ENCODE peak calls at places on chromosomes 12 and 14, in six cellular contexts. P is GM12865, Z is OCI-LY7, A is aorta, F is AG10803, B is pancreas. T is an unnamed sample.

GRCh38 chr12:62976110-62976640 is 41.2 kb upstream of the PPM1H start:
- DNase-seq in P (no peak), A (no peak), Z (no peak), F (no peak), B (no peak), T (no peak)

GRCh38 chr12:42421844-42422779 is 96.1 kb downstream of the PPHLN1 start:
- DNase-seq in Z (no peak), F (peak), A (no peak), B (no peak), P (peak), T (peak)

GRCh38 chr12:51254592-51254991 is 15.6 kb downstream of the SMAGP start:
- DNase-seq in A (no peak), P (no peak), Z (no peak), B (no peak), F (no peak), T (no peak)

GRCh38 chr14:89339579-89339978 is 77.5 kb downstream of the FOXN3 start:
- DNase-seq in A (no peak), B (no peak), F (no peak), P (no peak), Z (no peak), T (no peak)

GRCh38 chr12:113133036-113133435 is 2.5 kb downstream of the RASAL1 start:
- DNase-seq in Z (no peak), P (no peak), A (no peak), B (no peak), F (no peak), T (no peak)

GRCh38 chr14:68649461-68650189 is 143.2 kb downstream of the ZFP36L1 start:
- DNase-seq in P (no peak), Z (no peak), F (peak), B (no peak), A (no peak), T (peak)

GRCh38 chr12:5232826-5233500 is 189.3 kb downstream of the KCNA5 start:
- DNase-seq in F (no peak), P (no peak), Z (no peak), B (no peak), A (no peak), T (no peak)

GRCh38 chr14:54739514-54739913 is 163.1 kb downstream of the GCH1 start:
- DNase-seq in P (no peak), F (no peak), B (no peak), Z (no peak), A (no peak), T (no peak)

GRCh38 chr12:25653487-25654175 is 100.5 kb upstream of the LMNTD1 start:
- DNase-seq in B (no peak), P (peak), A (peak), F (no peak), Z (peak), T (no peak)

GRCh38 chr14:104357689-104358527 is 219.5 kb downstream of the KIF26A start:
- DNase-seq in F (no peak), A (peak), P (no peak), Z (no peak), B (no peak), T (no peak)

GRCh38 chr14:28831126-28831525 is 64.5 kb downstream of the FOXG1 start:
- DNase-seq in Z (no peak), A (no peak), P (peak), B (no peak), F (no peak), T (no peak)

GRCh38 chr14:61555056-61555838 is 140.1 kb upstream of the HIF1A start:
- DNase-seq in A (no peak), B (no peak), Z (no peak), P (no peak), F (peak), T (peak)

GRCh38 chr12:19916193-19916498 is 452.2 kb upstream of the PDE3A start:
- DNase-seq in Z (no peak), A (no peak), P (no peak), B (no peak), F (no peak), T (no peak)

GRCh38 chr12:41983394-41983793 is 161.3 kb downstream of the GXYLT1 start:
- DNase-seq in F (no peak), P (no peak), B (no peak), A (no peak), Z (peak), T (no peak)

GRCh38 chr12:118611295-118611694 is 234.9 kb downstream of the SUDS3 start:
- DNase-seq in F (no peak), P (no peak), Z (no peak), A (peak), B (peak), T (no peak)

GRCh38 chr14:99384446-99385417 is 95.9 kb downstream of the SETD3 start:
- DNase-seq in F (no peak), B (no peak), P (no peak), A (no peak), Z (no peak), T (no peak)

GRCh38 chr14:94473666-94474410 is 2.2 kb downstream of the SERPINA9 start:
- DNase-seq in A (no peak), B (no peak), P (no peak), F (no peak), Z (no peak), T (no peak)

GRCh38 chr14:57533214-57533613 is 39.6 kb upstream of the CCDC198 start:
- DNase-seq in Z (peak), B (no peak), P (peak), A (no peak), F (peak), T (peak)

GRCh38 chr14:81766597-81766996 is 232.9 kb upstream of the SEL1L start:
- DNase-seq in Z (no peak), F (no peak), P (no peak), B (no peak), A (no peak), T (no peak)

GRCh38 chr12:111932241-111932640 is 80.7 kb downstream of the TMEM116 start:
- DNase-seq in Z (no peak), A (no peak), B (no peak), P (no peak), F (no peak), T (no peak)

GRCh38 chr14:35374273-35374681 is 30.3 kb downstream of the NFKBIA start:
- DNase-seq in P (no peak), Z (no peak), F (peak), A (peak), B (no peak), T (peak)

DNA sequence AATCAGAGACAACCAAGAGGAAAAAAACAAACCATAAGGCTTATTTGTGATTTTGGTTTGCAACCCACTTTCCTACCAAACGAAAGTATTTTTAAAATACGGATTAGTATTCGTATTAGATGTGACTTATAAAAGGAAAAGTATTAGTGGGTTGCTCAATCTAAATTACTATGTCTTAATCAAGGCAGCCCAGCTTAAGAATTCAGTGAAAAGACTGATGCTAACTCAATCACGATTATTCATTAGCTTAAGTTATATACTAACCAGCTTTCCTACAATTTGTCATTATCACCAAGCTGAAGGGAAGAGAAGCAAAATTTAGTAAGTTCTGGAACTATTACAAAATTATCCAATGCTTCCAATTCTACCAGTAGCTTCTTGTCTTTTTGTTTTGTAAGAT is 62.7 kb downstream of the FERMT2 start:
- DNase-seq in A (no peak), P (no peak), Z (no peak), F (no peak), B (no peak), T (no peak)
- H3K4me3 ChIP-seq in A (no peak), P (no peak), Z (no peak), F (no peak), B (no peak), T (no peak)

GRCh38 chr12:89225401-89225800 is 126.9 kb downstream of the DUSP6 start:
- DNase-seq in P (peak), Z (no peak), A (no peak), B (no peak), F (peak), T (peak)

GRCh38 chr12:89228466-89228865 is 123.8 kb downstream of the DUSP6 start:
- DNase-seq in Z (no peak), B (no peak), F (peak), P (no peak), A (no peak), T (no peak)

GRCh38 chr12:89227774-89228173 is 124.5 kb downstream of the DUSP6 start:
- DNase-seq in F (peak), P (no peak), B (no peak), Z (no peak), A (no peak), T (no peak)

GRCh38 chr12:89230376-89231101 is 121.8 kb downstream of the DUSP6 start:
- DNase-seq in F (peak), A (no peak), B (no peak), Z (no peak), P (no peak), T (peak)

DNA sequence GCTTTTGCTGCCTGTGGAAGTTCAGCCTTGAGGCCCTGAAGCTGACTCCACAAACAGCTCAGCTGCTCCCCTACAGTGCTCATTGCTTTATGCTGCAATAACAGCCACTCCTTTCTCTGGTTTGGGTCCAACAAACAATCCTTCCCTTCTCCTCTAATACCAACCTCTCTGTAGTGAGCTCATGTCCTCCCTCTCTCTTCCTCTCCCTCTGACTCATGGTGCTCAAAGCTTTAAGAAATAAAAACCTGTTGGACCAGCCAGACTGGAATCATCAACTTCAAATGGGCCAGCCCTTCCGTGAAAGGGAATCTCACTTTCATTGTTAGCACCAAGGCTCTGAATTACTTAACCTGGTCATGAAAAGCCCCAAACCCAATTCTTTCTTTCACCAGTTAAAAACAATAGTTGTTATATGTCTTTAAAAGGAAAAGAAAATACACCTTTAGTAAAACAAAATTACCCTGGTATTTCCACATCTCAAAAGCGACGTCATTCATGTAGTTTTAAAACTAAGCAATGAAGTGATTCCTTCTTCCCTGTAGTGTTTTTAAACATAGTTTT is 126.4 kb downstream of the DUSP6 start:
- DNase-seq in Z (no peak), A (no peak), B (no peak), F (peak), P (peak), T (peak)
- H3K4me3 ChIP-seq in Z (no peak), A (no peak), B (no peak), F (no peak), P (no peak), T (no peak)

GRCh38 chr12:66170606-66171005 is 810 bp upstream of the TMBIM4 start:
- DNase-seq in F (no peak), B (no peak), A (no peak), Z (no peak), P (no peak), T (no peak)
- H3K4me3 ChIP-seq in F (peak), B (peak), A (no peak), Z (peak), P (no peak), T (peak)

GRCh38 chr12:104183443-104183842 is 32.1 kb upstream of the TXNRD1 start:
- DNase-seq in P (no peak), Z (no peak), F (no peak), A (no peak), B (no peak), T (no peak)

GRCh38 chr12:104180389-104180788 is 35.2 kb upstream of the TXNRD1 start:
- DNase-seq in P (no peak), A (no peak), B (no peak), F (no peak), Z (no peak), T (no peak)

GRCh38 chr12:104182621-104183378 is 32.8 kb upstream of the TXNRD1 start:
- DNase-seq in B (no peak), F (no peak), Z (no peak), P (no peak), A (no peak), T (no peak)

GRCh38 chr12:104182144-104182543 is 33.4 kb upstream of the TXNRD1 start:
- DNase-seq in F (peak), P (no peak), Z (no peak), B (peak), A (peak), T (peak)

GRCh38 chr12:104181313-104181712 is 34.3 kb upstream of the TXNRD1 start:
- DNase-seq in P (no peak), B (no peak), A (no peak), F (peak), Z (no peak), T (peak)
- H3K4me3 ChIP-seq in P (no peak), B (no peak), A (no peak), F (no peak), Z (no peak), T (no peak)

T was measured in foreskin fibroblast.